ENCODE peak calls at places on chromosomes 7 and 10, in nine cellular contexts. Z is transverse colon; I is choroid plexus epithelial cell; F is stimulated activated naive B cell treated with anti-CD40 and anti-IgM and Interleukin-4, amounts not matched to agents 10 μg/mL and 1 μg/mL and 100 μg/mL, for 72 hours; A is EH; Y is NCI-H1436; O is activated B cell treated with CpG ODN at 0.5 μM for 24 hours; P is endothelial cell; S is activated CD4-positive, alpha-beta T cell treated with anti-CD3 and anti-CD28 coated beads, Interleukin-2, amount 50 U/mL, for 48 hours. E is an unnamed sample.

GRCh38 chr7:136063337-136063666 is 86.1 kb upstream of the MTPN start:
- DNase-seq in Z (no peak), I (no peak), F (no peak), A (no peak), Y (no peak), O (no peak), P (no peak), S (no peak), E (no peak)

GRCh38 chr7:32569388-32570289 is 74.3 kb downstream of the AVL9 start:
- DNase-seq in Z (no peak), I (no peak), F (no peak), A (no peak), Y (no peak), O (no peak), P (no peak), S (no peak), E (no peak)

GRCh38 chr10:80204193-80204714 is 1.1 kb downstream of the ANXA11 start:
- DNase-seq in Z (peak), I (peak), F (no peak), A (peak), Y (no peak), O (no peak), P (no peak), S (no peak), E (peak)

GRCh38 chr7:48053823-48054222 is 18.5 kb downstream of the C7orf57 start:
- DNase-seq in Z (no peak), I (no peak), F (no peak), A (no peak), Y (no peak), O (no peak), P (no peak), S (no peak), E (no peak)

GRCh38 chr10:1253476-1254353 is 197.5 kb downstream of the WDR37 start:
- DNase-seq in Z (no peak), I (no peak), F (no peak), A (no peak), Y (no peak), O (no peak), P (no peak), S (no peak), E (no peak)

GRCh38 chr10:47164126-47164799 is 135.7 kb upstream of the GDF10 start:
- DNase-seq in Z (no peak), I (peak), F (no peak), A (peak), Y (no peak), O (no peak), P (no peak), S (no peak), E (peak)

GRCh38 chr10:77398558-77398957 is 239.1 kb downstream of the KCNMA1 start:
- DNase-seq in Z (no peak), I (no peak), F (no peak), A (peak), Y (no peak), O (no peak), P (no peak), S (no peak), E (no peak)

GRCh38 chr10:110460111-110460809 is 37.4 kb upstream of the DUSP5 start:
- DNase-seq in Z (peak), I (peak), F (peak), A (peak), Y (no peak), O (peak), P (no peak), S (peak), E (peak)

GRCh38 chr10:124149681-124150080 is 56.3 kb upstream of the CHST15 start:
- DNase-seq in Z (peak), I (no peak), F (no peak), A (no peak), Y (peak), O (no peak), P (no peak), S (no peak), E (no peak)

GRCh38 chr10:4221315-4221714 is 436.3 kb upstream of the KLF6 start:
- DNase-seq in Z (no peak), I (peak), F (peak), A (no peak), Y (peak), O (no peak), P (no peak), S (no peak), E (no peak)

GRCh38 chr7:4017081-4017480 is 665.0 kb upstream of the FOXK1 start:
- DNase-seq in Z (no peak), I (no peak), F (no peak), A (no peak), Y (no peak), O (no peak), P (no peak), S (no peak), E (no peak)

GRCh38 chr7:45988405-45989057 is 67.5 kb upstream of the IGFBP3 start:
- DNase-seq in Z (no peak), I (no peak), F (no peak), A (no peak), Y (no peak), O (no peak), P (no peak), S (no peak), E (no peak)

GRCh38 chr7:64887756-64888508 is 15.1 kb upstream of the ZNF273 start:
- DNase-seq in Z (peak), I (peak), F (peak), A (no peak), Y (peak), O (peak), P (peak), S (peak), E (no peak)

GRCh38 chr7:38311329-38311937 is 38.0 kb upstream of the TARP start:
- DNase-seq in Z (peak), I (no peak), F (no peak), A (no peak), Y (no peak), O (no peak), P (no peak), S (no peak), E (no peak)

E was measured in H54.